ENCODE peak calls at places on chromosomes 12 and 14, in seven cellular contexts. N is IMR-90, R is neuronal stem cell, X is H9, M is mesenchymal stem cell, E is H1, A is trophoblast cell. P is an unnamed sample.

GRCh38 chr14:95319312-95320075 is at the start of gene CLMN:
- DNase-seq in E (peak; percentile 69), N (peak; percentile 4), R (peak; percentile 49), A (no peak), M (peak; percentile 28), X (peak; percentile 52), P (peak; percentile 69)

GRCh38 chr14:24395609-24396580 is 2.9 kb upstream of the NYNRIN start:
- DNase-seq in N (no peak), M (no peak), X (no peak), E (no peak), R (no peak), A (no peak), P (no peak)

GRCh38 chr12:77104281-77104680 is 38.9 kb upstream of the E2F7 start:
- DNase-seq in E (no peak), X (no peak), A (no peak), R (no peak), N (peak; percentile 17), M (no peak), P (no peak)

GRCh38 chr14:67137744-67138371 is 51.4 kb upstream of the GARIN2 start:
- DNase-seq in N (peak; percentile 22), X (no peak), M (peak; percentile 7), A (no peak), R (no peak), E (no peak), P (peak; percentile 21)

GRCh38 chr12:123238330-123238682 is 5.1 kb downstream of the MTRFR start:
- DNase-seq in R (no peak), N (no peak), X (no peak), M (no peak), A (no peak), E (no peak), P (no peak)

GRCh38 chr12:3493225-3494049 is 2.4 kb downstream of the PRMT8 start:
- DNase-seq in M (no peak), N (no peak), X (peak; percentile 54), R (no peak), E (no peak), A (no peak), P (no peak)

GRCh38 chr12:122366685-122367475 is 55.6 kb downstream of the CLIP1 start:
- DNase-seq in M (peak; percentile 96), A (peak; percentile 66), E (no peak), N (peak; percentile 90), X (peak; percentile 66), R (peak; percentile 14), P (peak; percentile 98)

GRCh38 chr14:92659765-92660561 is 88.5 kb downstream of the LGMN start:
- DNase-seq in M (no peak), E (no peak), N (no peak), R (no peak), X (no peak), A (no peak), P (no peak)

GRCh38 chr12:54584128-54584527 is 4.3 kb downstream of the PPP1R1A start:
- DNase-seq in M (no peak), N (no peak), X (no peak), R (no peak), E (no peak), A (no peak), P (no peak)

GRCh38 chr12:12561305-12562015 is 1.2 kb downstream of the DUSP16 start:
- DNase-seq in X (peak; percentile 65), E (peak; percentile 68), A (no peak), R (peak; percentile 40), M (peak; percentile 74), N (peak; percentile 46), P (peak; percentile 71)

GRCh38 chr14:67765192-67765834 is 51.1 kb downstream of the ZFYVE26 start:
- DNase-seq in N (no peak), X (no peak), R (no peak), A (peak; percentile 79), E (no peak), M (no peak), P (no peak)

GRCh38 chr12:59929091-59929490 is 333.3 kb downstream of the SLC16A7 start:
- DNase-seq in X (no peak), M (peak; percentile 14), A (no peak), N (peak; percentile 18), E (no peak), R (no peak), P (no peak)

GRCh38 chr12:9367828-9368227 is 159.6 kb upstream of the PZP start:
- DNase-seq in M (peak; percentile 14), A (no peak), N (no peak), X (no peak), E (no peak), R (no peak), P (peak; percentile 14)

DNA sequence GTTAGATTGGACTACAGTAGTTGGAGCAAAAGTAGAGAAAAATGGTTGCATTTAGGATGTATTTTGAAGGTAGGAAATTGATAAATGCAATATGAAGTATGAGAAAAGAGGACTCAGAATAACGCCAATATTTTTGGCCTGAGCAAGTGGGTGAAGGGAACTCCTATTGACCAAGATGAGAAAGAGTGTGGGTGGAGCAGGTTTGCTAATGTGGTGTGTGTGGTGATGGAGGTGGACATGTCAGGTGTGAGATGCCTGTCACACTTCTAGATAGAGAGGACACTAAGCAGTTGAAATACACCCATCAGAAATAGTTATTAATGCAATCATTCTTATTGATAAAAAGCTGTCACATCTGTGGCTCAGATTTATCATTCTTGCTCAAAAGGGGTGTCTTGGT is 7.3 kb downstream of the GUCY2C start:
- DNase-seq in E (no peak), R (no peak), N (no peak), A (no peak), X (no peak), M (no peak), P (no peak)
- H4K8ac ChIP-seq in E (no peak overlapping the region), R (no peak overlapping the region), N (no peak overlapping the region), A (no peak overlapping the region), X (no peak overlapping the region), M (no peak overlapping the region), P (no peak overlapping the region)

DNA sequence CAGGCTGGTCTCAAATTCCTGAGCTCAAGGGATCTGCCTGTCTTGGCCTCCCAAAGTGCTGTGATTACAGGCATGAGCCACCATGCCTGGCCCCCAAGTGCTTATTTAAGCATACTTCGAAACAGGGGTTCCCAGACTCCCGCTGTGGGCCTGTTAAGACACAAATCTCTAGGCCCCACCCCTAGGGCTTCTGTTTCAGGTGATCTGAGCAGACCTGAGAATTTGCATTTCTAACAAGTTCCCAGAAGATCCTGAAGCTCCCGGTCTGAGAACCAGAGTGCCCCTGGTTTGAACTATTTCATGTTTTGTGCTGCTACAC is 25.0 kb downstream of the GCH1 start:
- DNase-seq in N (no peak), R (no peak), E (peak; percentile 55), X (peak; percentile 66), M (no peak), A (no peak), P (peak; percentile 25)
- H4K8ac ChIP-seq in N (no peak overlapping the region), R (no peak overlapping the region), E (no peak overlapping the region), X (no peak overlapping the region), M (no peak overlapping the region), A (no peak overlapping the region), P (no peak overlapping the region)

GRCh38 chr14:53006931-53007330 is 56.1 kb upstream of the FERMT2 start:
- DNase-seq in R (no peak), X (peak; percentile 38), M (no peak), N (no peak), A (no peak), E (no peak), P (no peak)
- H4K8ac ChIP-seq in R (no peak overlapping the region), X (no peak overlapping the region), M (no peak overlapping the region), N (no peak overlapping the region), A (no peak overlapping the region), E (no peak overlapping the region), P (no peak overlapping the region)

GRCh38 chr14:105488781-105489606 is 2.1 kb upstream of the TEDC1 start:
- DNase-seq in N (no peak), M (no peak), X (no peak), R (no peak), E (no peak), A (no peak), P (no peak)
- H4K8ac ChIP-seq in N (no peak overlapping the region), M (peak overlapping the region; percentile 8), X (no peak overlapping the region), R (no peak overlapping the region), E (no peak overlapping the region), A (no peak overlapping the region), P (no peak overlapping the region)

P was measured in mesendoderm.